ENCODE peak calls at places on chromosomes 13 and 19, in seven cellular contexts. One of them, this sample, is unnamed. For H3K36me3 and H3K27me3, the result is how much of the 10 kb centered on the place peaks cover.

GRCh38 chr19:15111758-15112157 is 4.6 kb downstream of the SYDE1 start:
- DNase-seq in fibroblast of lung: no peak
- DNase-seq in Panc1: no peak
- DNase-seq in heart left ventricle: no peak
- DNase-seq in lung: no peak
- DNase-seq in right atrium auricular region: no peak
- DNase-seq in breast epithelium: no peak
- DNase-seq in this sample: no peak

GRCh38 chr13:28327761-28328607 is 166.9 kb downstream of the FLT1 start:
- DNase-seq in fibroblast of lung: no peak
- DNase-seq in Panc1: no peak
- DNase-seq in heart left ventricle: no peak
- DNase-seq in lung: no peak
- DNase-seq in right atrium auricular region: no peak
- DNase-seq in breast epithelium: no peak
- DNase-seq in this sample: no peak

GRCh38 chr13:99281811-99282263 is 23.7 kb upstream of the GPR18 start:
- DNase-seq in fibroblast of lung: no peak
- DNase-seq in Panc1: no peak
- DNase-seq in heart left ventricle: peak
- DNase-seq in lung: peak
- DNase-seq in right atrium auricular region: peak
- DNase-seq in breast epithelium: no peak
- DNase-seq in this sample: peak

GRCh38 chr19:52155596-52156359 is 15.6 kb downstream of the ZNF836 start:
- DNase-seq in fibroblast of lung: no peak
- DNase-seq in Panc1: no peak
- DNase-seq in heart left ventricle: no peak
- DNase-seq in lung: no peak
- DNase-seq in right atrium auricular region: no peak
- DNase-seq in breast epithelium: no peak
- DNase-seq in this sample: no peak

GRCh38 chr13:113959198-113959597 is 14.7 kb downstream of the C13orf46 start:
- DNase-seq in fibroblast of lung: no peak
- DNase-seq in Panc1: no peak
- DNase-seq in heart left ventricle: no peak
- DNase-seq in lung: no peak
- DNase-seq in right atrium auricular region: no peak
- DNase-seq in breast epithelium: no peak
- DNase-seq in this sample: no peak

GRCh38 chr19:6393982-6394412 is 1.0 kb upstream of the GTF2F1 start:
- DNase-seq in fibroblast of lung: no peak
- DNase-seq in Panc1: no peak
- DNase-seq in heart left ventricle: peak
- DNase-seq in lung: no peak
- DNase-seq in right atrium auricular region: no peak
- DNase-seq in breast epithelium: no peak
- DNase-seq in this sample: peak

GRCh38 chr19:57068921-57069697 is 50.7 kb upstream of the USP29 start:
- DNase-seq in fibroblast of lung: no peak
- DNase-seq in Panc1: no peak
- DNase-seq in heart left ventricle: no peak
- DNase-seq in lung: no peak
- DNase-seq in right atrium auricular region: no peak
- DNase-seq in breast epithelium: peak
- DNase-seq in this sample: no peak

GRCh38 chr13:27921961-27922910 is 2.4 kb downstream of the PDX1 start:
- DNase-seq in fibroblast of lung: no peak
- DNase-seq in Panc1: no peak
- DNase-seq in heart left ventricle: no peak
- DNase-seq in lung: no peak
- DNase-seq in right atrium auricular region: no peak
- DNase-seq in breast epithelium: no peak
- DNase-seq in this sample: no peak

GRCh38 chr19:10987621-10988297 is 26.9 kb downstream of the SMARCA4 start:
- DNase-seq in fibroblast of lung: no peak
- DNase-seq in Panc1: no peak
- DNase-seq in heart left ventricle: no peak
- DNase-seq in lung: no peak
- DNase-seq in right atrium auricular region: no peak
- DNase-seq in breast epithelium: no peak
- DNase-seq in this sample: no peak
- H3K36me3 ChIP-seq in fibroblast of lung: under half
- H3K36me3 ChIP-seq in Panc1: under half
- H3K36me3 ChIP-seq in heart left ventricle: half or more
- H3K36me3 ChIP-seq in lung: half or more
- H3K36me3 ChIP-seq in right atrium auricular region: half or more
- H3K36me3 ChIP-seq in breast epithelium: under half
- H3K36me3 ChIP-seq in this sample: under half

DNA sequence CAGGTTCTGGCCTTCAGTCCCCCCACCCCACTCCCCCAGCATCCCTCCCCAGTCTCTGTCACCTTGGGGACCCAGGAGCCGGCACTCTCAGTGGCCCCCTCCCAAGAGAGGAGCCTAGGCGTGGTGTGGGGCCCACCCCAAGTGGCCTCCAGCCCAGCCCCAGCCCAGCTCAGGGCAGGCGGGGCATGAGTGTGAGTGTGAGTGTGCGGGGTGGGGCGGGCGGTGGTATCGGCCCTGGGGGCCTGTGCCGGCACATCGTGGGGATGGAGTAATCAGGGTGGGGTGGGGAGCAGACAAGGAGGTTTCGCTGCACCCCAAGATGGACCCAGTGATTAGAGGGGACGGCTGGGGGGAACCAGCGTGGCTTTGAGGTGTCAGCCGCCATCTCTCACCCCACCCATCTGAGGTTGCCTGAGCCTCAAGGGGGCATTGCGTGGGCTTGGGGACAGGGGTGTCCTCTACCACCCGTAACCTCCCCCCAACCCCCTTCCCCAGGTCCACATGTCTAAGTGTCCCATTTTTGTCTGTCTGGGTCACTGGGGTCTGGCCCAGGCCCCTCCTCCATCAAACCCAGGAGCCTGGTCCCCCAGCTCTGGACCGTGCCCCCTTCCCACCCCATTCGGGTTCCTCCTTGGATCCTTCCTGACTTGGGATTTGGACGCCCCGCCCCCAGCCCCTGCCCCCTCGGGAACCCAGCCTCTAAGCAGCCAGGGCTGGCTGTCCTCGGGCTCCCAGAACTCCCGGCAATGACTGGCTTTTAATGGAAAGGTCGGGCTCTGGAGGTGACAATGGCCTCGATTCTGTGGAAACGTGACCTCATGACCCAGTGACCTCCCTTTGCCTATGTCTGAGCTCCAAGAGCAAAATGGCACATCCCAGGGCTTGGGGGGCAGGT is 6.9 kb upstream of the SULT2B1 start:
- DNase-seq in fibroblast of lung: no peak
- DNase-seq in Panc1: no peak
- DNase-seq in heart left ventricle: peak
- DNase-seq in lung: no peak
- DNase-seq in right atrium auricular region: no peak
- DNase-seq in breast epithelium: no peak
- DNase-seq in this sample: no peak
- H3K27me3 ChIP-seq in fibroblast of lung: under half
- H3K27me3 ChIP-seq in Panc1: under half
- H3K27me3 ChIP-seq in heart left ventricle: under half
- H3K27me3 ChIP-seq in lung: under half
- H3K27me3 ChIP-seq in right atrium auricular region: under half
- H3K27me3 ChIP-seq in breast epithelium: under half
- H3K27me3 ChIP-seq in this sample: under half

GRCh38 chr13:29948246-29948645 is 97.8 kb upstream of the UBL3 start:
- DNase-seq in fibroblast of lung: peak
- DNase-seq in Panc1: no peak
- DNase-seq in heart left ventricle: no peak
- DNase-seq in lung: no peak
- DNase-seq in right atrium auricular region: no peak
- DNase-seq in breast epithelium: no peak
- DNase-seq in this sample: no peak
- H3K36me3 ChIP-seq in fibroblast of lung: under half
- H3K36me3 ChIP-seq in Panc1: under half
- H3K36me3 ChIP-seq in heart left ventricle: under half
- H3K36me3 ChIP-seq in lung: under half
- H3K36me3 ChIP-seq in right atrium auricular region: under half
- H3K36me3 ChIP-seq in breast epithelium: under half
- H3K36me3 ChIP-seq in this sample: under half

GRCh38 chr19:2443785-2444182 is 13.0 kb downstream of the LMNB2 start:
- DNase-seq in fibroblast of lung: no peak
- DNase-seq in Panc1: no peak
- DNase-seq in heart left ventricle: peak
- DNase-seq in lung: no peak
- DNase-seq in right atrium auricular region: no peak
- DNase-seq in breast epithelium: no peak
- DNase-seq in this sample: no peak
- H3K27me3 ChIP-seq in fibroblast of lung: under half
- H3K27me3 ChIP-seq in Panc1: under half
- H3K27me3 ChIP-seq in heart left ventricle: under half
- H3K27me3 ChIP-seq in lung: under half
- H3K27me3 ChIP-seq in right atrium auricular region: under half
- H3K27me3 ChIP-seq in breast epithelium: under half
- H3K27me3 ChIP-seq in this sample: under half

DNA sequence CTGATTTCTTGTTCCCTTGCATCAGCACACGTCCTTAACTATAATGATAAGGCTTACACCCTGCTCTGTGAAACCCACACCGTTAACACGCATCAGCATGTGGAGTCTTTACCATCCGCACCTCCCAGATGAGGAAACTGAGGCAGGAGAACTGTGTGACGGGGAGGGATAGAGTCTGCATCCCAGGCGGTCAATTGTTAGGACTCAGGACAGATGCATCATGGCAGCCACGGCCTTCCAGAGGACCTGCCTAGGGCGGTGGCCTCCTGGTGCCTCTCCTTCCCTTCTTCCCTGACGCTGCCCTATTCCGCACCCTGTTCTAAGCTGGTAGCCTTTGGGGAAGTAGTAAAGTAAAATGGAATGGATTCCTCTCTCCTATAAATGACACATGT is 326.0 kb downstream of the TEX29 start:
- DNase-seq in fibroblast of lung: no peak
- DNase-seq in Panc1: no peak
- DNase-seq in heart left ventricle: no peak
- DNase-seq in lung: no peak
- DNase-seq in right atrium auricular region: no peak
- DNase-seq in breast epithelium: no peak
- DNase-seq in this sample: no peak
- H3K36me3 ChIP-seq in fibroblast of lung: under half
- H3K36me3 ChIP-seq in Panc1: under half
- H3K36me3 ChIP-seq in heart left ventricle: under half
- H3K36me3 ChIP-seq in lung: under half
- H3K36me3 ChIP-seq in right atrium auricular region: under half
- H3K36me3 ChIP-seq in breast epithelium: under half
- H3K36me3 ChIP-seq in this sample: under half

GRCh38 chr19:41998246-41999020 is 4.4 kb upstream of the ATP1A3 start:
- DNase-seq in fibroblast of lung: peak
- DNase-seq in Panc1: no peak
- DNase-seq in heart left ventricle: no peak
- DNase-seq in lung: no peak
- DNase-seq in right atrium auricular region: no peak
- DNase-seq in breast epithelium: no peak
- DNase-seq in this sample: peak
- H3K27me3 ChIP-seq in fibroblast of lung: under half
- H3K27me3 ChIP-seq in Panc1: under half
- H3K27me3 ChIP-seq in heart left ventricle: under half
- H3K27me3 ChIP-seq in lung: under half
- H3K27me3 ChIP-seq in right atrium auricular region: under half
- H3K27me3 ChIP-seq in breast epithelium: under half
- H3K27me3 ChIP-seq in this sample: half or more

DNA sequence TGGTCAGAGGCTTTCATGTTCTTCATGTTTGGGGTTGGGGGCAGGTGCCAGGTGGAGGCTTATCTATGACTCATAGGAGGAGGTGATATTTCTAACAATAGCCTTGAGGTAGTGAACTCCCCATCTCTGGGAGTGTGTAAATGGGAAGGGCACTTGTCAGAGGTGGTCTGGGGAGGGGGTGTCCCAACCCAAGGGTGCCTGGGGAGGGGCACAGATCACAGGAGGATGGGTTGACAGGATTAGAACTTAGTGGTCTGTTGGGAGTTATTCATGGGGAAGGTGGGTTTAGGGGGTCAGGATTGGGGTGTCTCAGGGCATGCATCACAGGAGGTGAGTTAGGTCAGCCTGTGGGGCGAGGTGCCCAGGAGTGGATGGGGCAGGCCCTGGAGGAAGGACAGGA is 1.6 kb downstream of the ACTL9 start:
- DNase-seq in fibroblast of lung: no peak
- DNase-seq in Panc1: no peak
- DNase-seq in heart left ventricle: no peak
- DNase-seq in lung: no peak
- DNase-seq in right atrium auricular region: no peak
- DNase-seq in breast epithelium: no peak
- DNase-seq in this sample: no peak
- H3K36me3 ChIP-seq in fibroblast of lung: under half
- H3K36me3 ChIP-seq in Panc1: under half
- H3K36me3 ChIP-seq in heart left ventricle: under half
- H3K36me3 ChIP-seq in lung: under half
- H3K36me3 ChIP-seq in right atrium auricular region: under half
- H3K36me3 ChIP-seq in breast epithelium: under half
- H3K36me3 ChIP-seq in this sample: under half